ENCODE peak calls at places on chromosomes 7 and 10, in eight cellular contexts. One of them, this sample, is unnamed.

GRCh38 chr7:102254521-102254920 is 32.1 kb upstream of the SH2B2 start:
- DNase-seq in OCI-LY7: no peak
- DNase-seq in pancreas: no peak
- DNase-seq in right lobe of liver: no peak
- DNase-seq in amniotic stem cell: no peak
- DNase-seq in T-helper 2 cell: no peak
- DNase-seq in adipocyte: no peak
- DNase-seq in bronchial epithelial cell: no peak
- DNase-seq in this sample: no peak

GRCh38 chr10:127148066-127148932 is 48.1 kb downstream of the INSYN2A start:
- DNase-seq in bronchial epithelial cell: peak; percentile 93
- DNase-seq in OCI-LY7: no peak
- DNase-seq in adipocyte: peak; percentile 85
- DNase-seq in pancreas: no peak
- DNase-seq in T-helper 2 cell: no peak
- DNase-seq in right lobe of liver: no peak
- DNase-seq in amniotic stem cell: peak; percentile 57
- DNase-seq in this sample: no peak

GRCh38 chr7:12524794-12525386 is 45.6 kb upstream of the SCIN start:
- DNase-seq in bronchial epithelial cell: peak; percentile 63
- DNase-seq in amniotic stem cell: peak; percentile 39
- DNase-seq in OCI-LY7: peak; percentile 33
- DNase-seq in adipocyte: peak; percentile 87
- DNase-seq in right lobe of liver: no peak
- DNase-seq in pancreas: no peak
- DNase-seq in T-helper 2 cell: no peak
- DNase-seq in this sample: peak; percentile 7

GRCh38 chr10:117408436-117409384 is 33.5 kb upstream of the PDZD8 start:
- DNase-seq in bronchial epithelial cell: no peak
- DNase-seq in adipocyte: no peak
- DNase-seq in T-helper 2 cell: no peak
- DNase-seq in amniotic stem cell: no peak
- DNase-seq in OCI-LY7: no peak
- DNase-seq in pancreas: no peak
- DNase-seq in right lobe of liver: no peak
- DNase-seq in this sample: no peak

GRCh38 chr10:130559213-130559944 is 423.2 kb downstream of the GLRX3 start:
- DNase-seq in OCI-LY7: no peak
- DNase-seq in amniotic stem cell: no peak
- DNase-seq in T-helper 2 cell: no peak
- DNase-seq in right lobe of liver: no peak
- DNase-seq in pancreas: no peak
- DNase-seq in bronchial epithelial cell: no peak
- DNase-seq in adipocyte: no peak
- DNase-seq in this sample: no peak

GRCh38 chr7:126570845-126571244 is 681.9 kb downstream of the GRM8 start:
- DNase-seq in OCI-LY7: no peak
- DNase-seq in pancreas: no peak
- DNase-seq in T-helper 2 cell: no peak
- DNase-seq in adipocyte: no peak
- DNase-seq in bronchial epithelial cell: no peak
- DNase-seq in amniotic stem cell: no peak
- DNase-seq in right lobe of liver: no peak
- DNase-seq in this sample: no peak

GRCh38 chr10:60816624-60817023 is 38.3 kb downstream of the CDK1 start:
- DNase-seq in T-helper 2 cell: peak; percentile 11
- DNase-seq in amniotic stem cell: peak; percentile 86
- DNase-seq in bronchial epithelial cell: peak; percentile 69
- DNase-seq in pancreas: peak; percentile 51
- DNase-seq in adipocyte: peak; percentile 96
- DNase-seq in right lobe of liver: no peak
- DNase-seq in OCI-LY7: peak; percentile 76
- DNase-seq in this sample: peak; percentile 71

GRCh38 chr10:103663802-103664201 is 170.3 kb downstream of the NEURL1 start:
- DNase-seq in bronchial epithelial cell: no peak
- DNase-seq in T-helper 2 cell: no peak
- DNase-seq in OCI-LY7: no peak
- DNase-seq in amniotic stem cell: no peak
- DNase-seq in right lobe of liver: peak; percentile 59
- DNase-seq in adipocyte: peak; percentile 60
- DNase-seq in pancreas: peak; percentile 50
- DNase-seq in this sample: no peak

GRCh38 chr10:72564596-72564995 is 61.3 kb downstream of the MICU1 start:
- DNase-seq in pancreas: no peak
- DNase-seq in OCI-LY7: no peak
- DNase-seq in amniotic stem cell: no peak
- DNase-seq in adipocyte: peak; percentile 75
- DNase-seq in bronchial epithelial cell: no peak
- DNase-seq in T-helper 2 cell: no peak
- DNase-seq in right lobe of liver: no peak
- DNase-seq in this sample: peak; percentile 39

GRCh38 chr7:519429-519973 is at the start of gene PDGFA:
- DNase-seq in amniotic stem cell: no peak
- DNase-seq in pancreas: peak; percentile 64
- DNase-seq in bronchial epithelial cell: no peak
- DNase-seq in right lobe of liver: peak; percentile 58
- DNase-seq in T-helper 2 cell: no peak
- DNase-seq in adipocyte: peak; percentile 78
- DNase-seq in OCI-LY7: no peak
- DNase-seq in this sample: no peak

GRCh38 chr10:102246261-102246660 is 929 bp downstream of the GBF1 start:
- DNase-seq in T-helper 2 cell: no peak
- DNase-seq in right lobe of liver: no peak
- DNase-seq in bronchial epithelial cell: peak; percentile 50
- DNase-seq in pancreas: no peak
- DNase-seq in adipocyte: peak; percentile 45
- DNase-seq in amniotic stem cell: no peak
- DNase-seq in OCI-LY7: peak; percentile 16
- DNase-seq in this sample: no peak

GRCh38 chr7:28272461-28272877 is 91.9 kb upstream of the JAZF1 start:
- DNase-seq in T-helper 2 cell: no peak
- DNase-seq in pancreas: peak; percentile 12
- DNase-seq in right lobe of liver: peak; percentile 55
- DNase-seq in bronchial epithelial cell: peak; percentile 29
- DNase-seq in adipocyte: peak; percentile 83
- DNase-seq in amniotic stem cell: peak; percentile 23
- DNase-seq in OCI-LY7: peak; percentile 47
- DNase-seq in this sample: no peak

This sample was measured in BJ.